ENCODE peak calls at places on chromosome 2, in ten cellular contexts. P is suprapubic skin, L is cardiac fibroblast, V is WTC11, E is endodermal cell, J is K562, S is cardiac muscle cell, G is upper lobe of right lung, H is RWPE2, K is lower lobe of right lung. R is an unnamed sample.

GRCh38 chr2:8676915-8677645 is 4.8 kb upstream of the ID2 start:
- DNase-seq in J (no peak), G (no peak), E (peak; percentile 76), H (no peak), P (no peak), K (peak; percentile 56), L (no peak), S (no peak), V (no peak), R (no peak)

GRCh38 chr2:28250006-28250405 is 142.7 kb upstream of the FOSL2 start:
- DNase-seq in S (peak; percentile 31), J (no peak), K (no peak), H (peak; percentile 93), P (no peak), G (no peak), V (no peak), E (no peak), L (peak; percentile 54), R (no peak)

GRCh38 chr2:128172191-128172590 is 81.2 kb downstream of the UGGT1 start:
- DNase-seq in S (peak; percentile 18), P (no peak), H (no peak), G (no peak), V (no peak), L (peak; percentile 29), K (no peak), J (peak; percentile 10), E (peak; percentile 70), R (no peak)

GRCh38 chr2:105385703-105386540 is 12.9 kb downstream of the FHL2 start:
- DNase-seq in V (no peak), S (no peak), J (no peak), P (peak; percentile 50), L (no peak), E (no peak), G (no peak), H (no peak), K (no peak), R (no peak)

GRCh38 chr2:121837596-121837995 is 82.1 kb downstream of the TSN start:
- DNase-seq in S (no peak), K (no peak), E (no peak), G (no peak), J (no peak), L (no peak), V (no peak), H (no peak), P (no peak), R (no peak)

GRCh38 chr2:169512525-169512924 is 3.0 kb downstream of the KLHL41 start:
- DNase-seq in S (no peak), K (no peak), H (no peak), V (no peak), J (no peak), L (no peak), G (no peak), P (no peak), E (no peak), R (no peak)

GRCh38 chr2:240928476-240929363 is 22.6 kb downstream of the CROCC2 start:
- DNase-seq in L (no peak), G (peak; percentile 45), K (no peak), P (peak; percentile 32), E (peak; percentile 32), V (no peak), S (no peak), H (no peak), J (no peak), R (peak; percentile 4)

GRCh38 chr2:9191044-9191481 is 15.5 kb upstream of the ASAP2 start:
- DNase-seq in P (peak; percentile 89), H (no peak), S (peak; percentile 96), G (peak; percentile 73), E (peak; percentile 72), K (peak; percentile 66), J (no peak), L (peak; percentile 97), V (peak; percentile 44), R (peak; percentile 44)

GRCh38 chr2:224645722-224646121 is 60.6 kb upstream of the CUL3 start:
- DNase-seq in J (no peak), P (no peak), H (no peak), E (no peak), V (no peak), K (no peak), G (no peak), S (no peak), L (no peak), R (no peak)

GRCh38 chr2:217086038-217086522 is 226.2 kb upstream of the TNP1 start:
- DNase-seq in G (no peak), P (no peak), K (no peak), E (peak; percentile 35), S (peak; percentile 35), L (no peak), J (no peak), H (no peak), V (no peak), R (no peak)

GRCh38 chr2:177078416-177078815 is 134.2 kb upstream of the HNRNPA3 start:
- DNase-seq in P (no peak), H (no peak), G (peak; percentile 87), E (no peak), K (peak; percentile 75), L (peak; percentile 5), V (no peak), J (no peak), S (peak; percentile 6), R (no peak)

GRCh38 chr2:1153959-1154358 is 203.3 kb downstream of the SNTG2 start:
- DNase-seq in K (peak; percentile 62), J (no peak), G (peak; percentile 66), V (no peak), P (no peak), H (no peak), E (no peak), L (no peak), S (no peak), R (no peak)

GRCh38 chr2:57720728-57721627 is 325.6 kb upstream of the VRK2 start:
- DNase-seq in H (no peak), K (no peak), P (no peak), L (peak; percentile 62), S (peak; percentile 69), V (peak; percentile 62), G (peak; percentile 5), J (peak; percentile 72), E (peak; percentile 87), R (peak; percentile 56)

GRCh38 chr2:159562248-159562647 is 54.1 kb downstream of the BAZ2B start:
- DNase-seq in V (no peak), E (no peak), H (no peak), P (no peak), L (peak; percentile 63), K (no peak), J (no peak), G (no peak), S (peak; percentile 59), R (no peak)

DNA sequence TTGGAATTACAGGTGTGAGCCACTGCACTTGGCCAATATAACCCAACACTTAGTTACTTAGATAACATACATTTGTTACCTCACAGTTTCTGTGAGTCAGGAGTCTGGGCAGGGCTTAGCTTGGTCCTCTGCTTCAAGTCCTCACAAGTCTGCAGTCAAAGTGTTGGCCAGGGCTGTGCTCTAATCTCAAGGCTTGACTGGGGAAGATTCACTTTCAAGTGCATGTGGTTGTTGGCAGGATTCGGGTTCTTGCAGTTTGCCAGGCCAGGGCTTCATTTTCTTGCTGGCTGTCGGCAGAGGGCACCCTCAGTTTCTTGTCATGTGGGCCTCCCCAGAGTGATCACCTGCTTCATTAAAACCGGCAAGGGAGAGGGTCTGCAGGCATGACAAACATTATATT is 103.7 kb downstream of the SLC4A3 start:
- DNase-seq in J (no peak), L (no peak), S (no peak), V (no peak), K (no peak), G (no peak), P (no peak), E (no peak), H (no peak), R (no peak)
- TF ChIP-seq CTCF in J (peak; percentile 12), L (no peak), S (no peak), V (no peak), K (no peak), G (no peak), P (no peak), E (no peak), H (no peak), R (no peak)

DNA sequence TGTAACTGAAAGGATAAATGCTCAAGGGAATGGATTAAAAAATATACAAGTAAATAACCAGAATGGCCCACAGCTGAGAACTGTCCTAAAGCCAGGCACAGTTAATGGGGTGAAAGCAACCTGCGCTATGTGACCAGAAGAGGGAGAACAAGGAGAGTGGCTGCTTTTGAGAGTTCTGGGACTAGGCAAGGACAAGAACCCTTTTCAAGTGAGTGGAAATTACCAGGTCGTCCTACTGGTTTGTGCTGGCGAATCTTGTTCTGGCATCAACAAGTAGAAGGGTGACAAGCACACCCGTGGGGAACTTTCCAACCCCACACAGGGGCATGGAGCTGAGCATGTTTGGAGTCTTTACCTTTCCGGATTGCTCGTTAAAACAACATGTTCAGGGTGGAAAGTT is 82.8 kb downstream of the TMEM17 start:
- DNase-seq in P (no peak), K (no peak), H (no peak), S (peak; percentile 14), E (peak; percentile 70), G (no peak), L (peak; percentile 15), V (no peak), J (peak; percentile 40), R (no peak)
- TF ChIP-seq CTCF in P (no peak), K (no peak), H (peak; percentile 24), S (peak; percentile 21), E (peak; percentile 74), G (peak; percentile 20), L (peak; percentile 21), V (no peak), J (peak; percentile 52), R (no peak)

GRCh38 chr2:108776475-108776874 is 10.1 kb upstream of the CCDC138 start:
- DNase-seq in S (no peak), P (no peak), G (no peak), H (no peak), J (no peak), L (no peak), K (no peak), V (no peak), E (no peak), R (no peak)

DNA sequence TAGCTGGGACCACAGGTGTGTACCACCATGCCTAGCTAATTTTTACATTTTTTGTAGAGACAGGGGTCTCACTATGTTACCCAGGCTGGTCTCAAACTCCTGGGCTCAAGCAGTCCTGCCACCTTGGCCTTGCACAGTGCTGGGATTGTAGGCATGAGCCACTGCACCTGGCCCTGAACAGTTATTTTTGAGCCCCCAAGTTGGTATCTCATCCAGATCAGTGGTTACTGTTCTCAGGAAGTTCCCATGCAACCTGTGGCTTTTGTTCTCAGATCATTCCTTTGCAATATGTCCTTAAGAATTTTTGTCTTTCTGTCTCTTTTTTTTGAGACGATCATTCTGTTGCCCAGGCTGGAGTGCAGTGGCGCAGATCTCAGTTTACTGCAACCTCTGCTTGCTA is 7.7 kb upstream of the CCDC138 start:
- DNase-seq in G (no peak), P (no peak), E (no peak), J (no peak), S (no peak), V (no peak), H (no peak), K (no peak), L (no peak), R (no peak)
- TF ChIP-seq CTCF in G (no peak), P (no peak), E (no peak), J (no peak), S (no peak), V (no peak), H (no peak), K (no peak), L (no peak), R (no peak)

DNA sequence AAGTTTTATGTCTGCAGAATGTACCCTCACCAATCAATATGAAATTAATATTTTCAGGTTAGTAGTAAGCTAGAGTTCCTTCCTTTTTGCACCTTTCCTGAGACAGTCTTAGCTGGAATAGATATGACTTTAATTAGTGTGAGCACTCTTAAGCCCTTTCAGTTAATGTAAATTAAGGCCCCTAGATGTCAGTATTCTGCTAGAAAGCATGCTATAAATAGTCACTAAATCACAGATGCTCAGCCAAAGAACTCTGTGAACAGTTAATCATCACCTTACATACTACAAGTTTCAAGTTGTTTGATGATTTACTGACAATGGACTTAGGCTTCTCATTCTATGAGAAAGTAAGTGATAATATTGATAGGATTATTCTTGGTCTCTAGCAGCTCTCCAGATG is 413.7 kb downstream of the PTH2R start:
- DNase-seq in G (no peak), V (no peak), J (peak; percentile 2), K (no peak), S (no peak), L (no peak), P (no peak), E (no peak), H (no peak), R (no peak)
- TF ChIP-seq CTCF in G (peak; percentile 22), V (no peak), J (peak; percentile 36), K (no peak), S (no peak), L (no peak), P (no peak), E (peak; percentile 75), H (peak; percentile 49), R (no peak)

R was measured in endothelial cell.